ENCODE peak calls at places on chromosomes 4 and X, in seven cellular contexts. C is adrenal gland, R is upper lobe of left lung, S is prostate gland, U is tibial nerve, F is ovary, Y is right lobe of liver. K is an unnamed sample.
A peak's percentile ranks its signal among the peaks of the same experiment; 100 is the strongest.

GRCh38 chr4:37674446-37674845 is 11.7 kb downstream of the RELL1 start:
- DNase-seq in C (no peak), R (no peak), S (no peak), U (no peak), F (no peak), Y (no peak), K (no peak)

GRCh38 chr4:186936496-186937375 is 213.1 kb upstream of the FAT1 start:
- DNase-seq in C (no peak), R (no peak), S (no peak), U (no peak), F (no peak), Y (no peak), K (no peak)

GRCh38 chr4:18935956-18936355 is 914.4 kb upstream of the LCORL start:
- DNase-seq in C (no peak), R (no peak), S (no peak), U (no peak), F (no peak), Y (no peak), K (no peak)

GRCh38 chrX:119778829-119779228 is 12.6 kb downstream of the RPL39 start:
- DNase-seq in C (no peak), R (no peak), S (no peak), U (no peak), F (no peak), Y (no peak), K (no peak)

GRCh38 chr4:165208741-165209388 is 1.5 kb downstream of the KLHL2 start:
- DNase-seq in C (no peak), R (no peak), S (no peak), U (no peak), F (no peak), Y (no peak), K (no peak)

GRCh38 chr4:14583752-14584151 is 418.5 kb upstream of the CPEB2 start:
- DNase-seq in C (no peak), R (no peak), S (no peak), U (no peak), F (no peak), Y (no peak), K (no peak)

GRCh38 chrX:8870411-8870810 is 69.2 kb upstream of the FAM9A start:
- DNase-seq in C (no peak), R (no peak), S (no peak), U (no peak), F (no peak), Y (no peak), K (no peak)

GRCh38 chr4:113142351-113142750 is 92.9 kb downstream of the ANK2 start:
- DNase-seq in C (no peak), R (no peak), S (no peak), U (no peak), F (no peak), Y (no peak), K (no peak)

GRCh38 chr4:83329521-83330105 is 5.0 kb downstream of the HPSE start:
- DNase-seq in C (no peak), R (no peak), S (no peak), U (no peak), F (no peak), Y (no peak), K (no peak)

GRCh38 chrX:19673334-19674040 is 158.2 kb upstream of the MAP3K15 start:
- DNase-seq in C (peak; percentile 76), R (no peak), S (no peak), U (peak; percentile 31), F (peak; percentile 58), Y (peak; percentile 50), K (no peak)

GRCh38 chr4:39936565-39937418 is 40.9 kb downstream of the PDS5A start:
- DNase-seq in C (no peak), R (no peak), S (no peak), U (no peak), F (no peak), Y (no peak), K (no peak)

GRCh38 chr4:40669504-40669903 is 39.8 kb upstream of the RBM47 start:
- DNase-seq in C (no peak), R (no peak), S (no peak), U (no peak), F (no peak), Y (no peak), K (no peak)

GRCh38 chr4:128288689-128289106 is 1.1 kb upstream of the PGRMC2 start:
- DNase-seq in C (no peak), R (no peak), S (peak; percentile 43), U (no peak), F (no peak), Y (no peak), K (no peak)

GRCh38 chr4:117134386-117134785 is 49.0 kb upstream of the TRAM1L1 start:
- DNase-seq in C (no peak), R (no peak), S (no peak), U (no peak), F (no peak), Y (no peak), K (no peak)

GRCh38 chr4:165085946-165086345 is 26.7 kb downstream of the TMEM192 start:
- DNase-seq in C (no peak), R (no peak), S (no peak), U (no peak), F (no peak), Y (no peak), K (no peak)

GRCh38 chr4:83358410-83358809 is 23.8 kb upstream of the HPSE start:
- DNase-seq in C (no peak), R (no peak), S (no peak), U (no peak), F (no peak), Y (no peak), K (no peak)

GRCh38 chr4:54941994-54942552 is 183.3 kb downstream of the KDR start:
- DNase-seq in C (peak; percentile 22), R (no peak), S (no peak), U (no peak), F (no peak), Y (no peak), K (no peak)

GRCh38 chr4:18976884-18977283 is 955.3 kb upstream of the LCORL start:
- DNase-seq in C (no peak), R (no peak), S (no peak), U (no peak), F (no peak), Y (no peak), K (no peak)

GRCh38 chr4:73776363-73776762 is 36.0 kb downstream of the CXCL8 start:
- DNase-seq in C (peak; percentile 43), R (no peak), S (peak; percentile 32), U (peak; percentile 50), F (peak; percentile 34), Y (peak; percentile 69), K (no peak)

GRCh38 chr4:113951263-113951662 is 28.2 kb downstream of the ARSJ start:
- DNase-seq in C (no peak), R (no peak), S (no peak), U (no peak), F (peak; percentile 43), Y (no peak), K (no peak)

GRCh38 chr4:158172558-158173258 is at the start of gene GASK1B:
- DNase-seq in C (peak; percentile 74), R (no peak), S (peak; percentile 20), U (peak; percentile 23), F (peak; percentile 40), Y (no peak), K (no peak)

GRCh38 chr4:108937066-108937465 is 174.2 kb upstream of the ETNPPL start:
- DNase-seq in C (no peak), R (no peak), S (no peak), U (no peak), F (no peak), Y (no peak), K (no peak)

GRCh38 chrX:74924449-74925209 is 623 bp downstream of the NEXMIF start:
- DNase-seq in C (peak; percentile 62), R (peak; percentile 85), S (peak; percentile 46), U (peak; percentile 11), F (peak; percentile 42), Y (no peak), K (peak; percentile 48)
- TF ChIP-seq POLR2A in C (no peak), R (no peak), S (no peak), U (no peak), F (no peak), Y (no peak), K (peak; percentile 39)

GRCh38 chrX:150870487-150871340 is 27.8 kb downstream of the CD99L2 start:
- DNase-seq in C (no peak), R (no peak), S (no peak), U (no peak), F (no peak), Y (no peak), K (no peak)
- TF ChIP-seq POLR2A in C (no peak), R (no peak), S (no peak), U (no peak), F (no peak), Y (no peak), K (no peak)

DNA sequence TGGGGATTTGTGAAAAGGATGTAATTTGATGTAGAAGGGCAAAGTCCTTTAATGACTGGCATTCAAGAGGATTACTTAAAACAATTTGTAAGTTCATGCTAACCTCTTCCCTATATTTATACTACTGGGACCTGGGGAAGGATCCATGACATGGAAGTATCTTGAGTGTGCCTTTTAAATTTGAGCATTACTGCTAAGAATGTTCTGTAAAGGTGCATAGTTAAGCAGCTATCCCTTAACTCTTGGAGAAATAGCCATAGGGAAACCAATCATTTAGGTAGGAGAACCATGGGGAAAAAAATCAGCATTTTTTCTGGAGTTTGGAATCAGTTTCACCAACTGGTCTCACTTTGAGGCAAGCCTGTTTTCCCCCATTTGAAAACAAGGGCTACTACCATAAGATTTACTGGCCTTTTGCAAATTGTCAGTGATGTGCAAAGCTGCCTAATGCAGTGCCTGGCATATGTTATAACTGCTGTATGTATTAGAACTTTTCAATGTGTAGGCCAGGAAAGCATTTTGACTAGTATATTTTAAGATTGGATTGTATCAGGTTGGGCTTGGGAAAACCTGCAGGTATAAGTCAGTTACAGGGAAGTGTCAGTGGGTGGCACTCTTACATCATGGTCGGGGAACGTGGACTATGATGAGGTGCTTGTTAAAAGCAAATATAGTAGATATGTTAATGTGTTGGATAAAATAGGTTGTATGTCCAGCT is 72.1 kb downstream of the PRSS12 start:
- DNase-seq in C (peak; percentile 45), R (no peak), S (peak; percentile 71), U (no peak), F (peak; percentile 27), Y (peak; percentile 49), K (no peak)
- TF ChIP-seq POLR2A in C (no peak), R (no peak), S (no peak), U (no peak), F (no peak), Y (no peak), K (peak; percentile 60)

DNA sequence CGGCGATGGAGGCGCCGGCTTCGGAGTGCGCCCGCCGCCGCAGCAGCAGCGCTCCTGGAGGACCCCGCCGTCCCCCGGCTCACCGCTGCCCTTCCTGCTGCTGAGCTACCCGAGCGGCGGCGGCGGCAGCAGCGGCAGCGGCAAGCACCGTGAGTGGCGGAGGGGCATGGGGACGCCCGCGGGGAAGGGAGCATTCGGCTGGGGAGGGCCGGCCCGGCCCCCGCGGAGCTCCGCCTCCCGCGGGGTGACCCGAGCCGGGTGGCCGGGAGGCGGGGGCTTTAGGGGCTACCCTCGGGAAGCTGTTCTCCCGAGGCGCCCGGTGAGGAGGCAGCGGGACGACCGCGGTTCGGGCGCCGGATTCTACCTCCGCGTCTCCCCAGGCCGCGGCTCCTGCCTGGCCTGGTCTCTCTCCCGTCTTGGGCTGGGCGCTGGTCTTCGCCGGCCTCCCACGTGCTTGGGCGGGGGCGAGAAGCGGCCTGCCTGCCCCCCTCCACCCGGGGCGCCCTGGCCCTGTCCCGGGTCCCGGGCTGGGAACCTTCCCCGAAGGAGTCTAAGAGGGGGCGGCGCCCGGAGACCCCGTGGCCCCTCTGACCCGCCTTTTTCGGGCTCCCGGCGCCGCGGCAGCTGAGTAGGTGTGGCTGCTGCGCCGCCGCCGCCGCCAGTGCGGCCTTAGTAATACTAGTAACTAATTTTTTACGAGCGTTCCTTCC is 16.5 kb upstream of the RUFY3 start:
- DNase-seq in C (peak; percentile 80), R (peak; percentile 95), S (peak; percentile 62), U (peak; percentile 36), F (peak; percentile 66), Y (peak; percentile 80), K (peak; percentile 67)
- TF ChIP-seq POLR2A in C (no peak), R (no peak), S (peak; percentile 34), U (peak; percentile 34), F (peak; percentile 36), Y (peak; percentile 47), K (peak; percentile 23)

K was measured in GM12892.